ENCODE peak calls at places on chromosome 15, in seven cellular contexts. B is NAMALWA; O is stimulated activated CD8-positive, alpha-beta memory T cell treated with anti-CD3 and anti-CD28 coated beads, Interleukin-7, amount 100 ng/mL, for 1 hour; D is endothelial cell; S is HS-27A; R is activated CD4-positive, alpha-beta T cell treated with anti-CD3 and anti-CD28 coated beads for 24 hours; Z is K562. H is an unnamed sample.
A peak's percentile ranks its signal among the peaks of the same experiment; 100 is the strongest.

GRCh38 chr15:55289011-55289572 is 521 bp downstream of the RAB27A start:
- DNase-seq in B (no peak), O (peak; percentile 6), D (peak; percentile 5), S (no peak), R (no peak), Z (peak; percentile 53), H (peak; percentile 46)

GRCh38 chr15:99618941-99619411 is 53.2 kb downstream of the MEF2A start:
- DNase-seq in B (no peak), O (no peak), D (no peak), S (no peak), R (no peak), Z (no peak), H (no peak)

GRCh38 chr15:74345051-74345450 is 22.4 kb downstream of the CYP11A1 start:
- DNase-seq in B (no peak), O (no peak), D (no peak), S (no peak), R (no peak), Z (no peak), H (no peak)

GRCh38 chr15:76073554-76073953 is 13.8 kb downstream of the TMEM266 start:
- DNase-seq in B (no peak), O (no peak), D (no peak), S (no peak), R (no peak), Z (no peak), H (no peak)

GRCh38 chr15:66196565-66196964 is 57.0 kb downstream of the MEGF11 start:
- DNase-seq in B (no peak), O (no peak), D (no peak), S (no peak), R (no peak), Z (no peak), H (no peak)

GRCh38 chr15:98760112-98760826 is 111.9 kb downstream of the IGF1R start:
- DNase-seq in B (no peak), O (no peak), D (no peak), S (no peak), R (no peak), Z (no peak), H (no peak)

GRCh38 chr15:42063122-42063848 is 31.1 kb downstream of the PLA2G4D start:
- DNase-seq in B (no peak), O (no peak), D (no peak), S (no peak), R (no peak), Z (no peak), H (no peak)

GRCh38 chr15:70806992-70807712 is 43.8 kb upstream of the UACA start:
- DNase-seq in B (no peak), O (no peak), D (no peak), S (no peak), R (no peak), Z (no peak), H (no peak)

GRCh38 chr15:40894689-40895308 is 549 bp downstream of the VPS18 start:
- DNase-seq in B (peak; percentile 90), O (no peak), D (peak; percentile 67), S (peak; percentile 58), R (peak; percentile 24), Z (peak; percentile 83), H (peak; percentile 68)

GRCh38 chr15:86916671-86917450 is 837.2 kb downstream of the AGBL1 start:
- DNase-seq in B (no peak), O (no peak), D (no peak), S (no peak), R (no peak), Z (no peak), H (no peak)

GRCh38 chr15:63256433-63256884 is 20.9 kb upstream of the APH1B start:
- DNase-seq in B (no peak), O (no peak), D (no peak), S (peak; percentile 89), R (no peak), Z (no peak), H (no peak)

GRCh38 chr15:58669108-58669507 is 80.4 kb downstream of the ADAM10 start:
- DNase-seq in B (no peak), O (no peak), D (no peak), S (no peak), R (no peak), Z (peak; percentile 35), H (no peak)

GRCh38 chr15:81336568-81336967 is 12.6 kb upstream of the STARD5 start:
- DNase-seq in B (peak; percentile 58), O (no peak), D (no peak), S (no peak), R (no peak), Z (peak; percentile 35), H (peak; percentile 41)

GRCh38 chr15:75776075-75776443 is 63.4 kb upstream of the CSPG4 start:
- DNase-seq in B (no peak), O (no peak), D (no peak), S (peak; percentile 59), R (no peak), Z (peak; percentile 21), H (no peak)

GRCh38 chr15:54131410-54131809 is 153.2 kb downstream of the UNC13C start:
- DNase-seq in B (no peak), O (no peak), D (no peak), S (no peak), R (no peak), Z (no peak), H (no peak)

GRCh38 chr15:43702701-43703433 is 9.2 kb downstream of the CKMT1A start:
- DNase-seq in B (no peak), O (no peak), D (no peak), S (no peak), R (no peak), Z (no peak), H (no peak)

GRCh38 chr15:74243431-74243830 is 7.3 kb downstream of the CCDC33 start:
- DNase-seq in B (no peak), O (no peak), D (no peak), S (no peak), R (no peak), Z (no peak), H (no peak)

GRCh38 chr15:79168922-79169322 is 78.3 kb upstream of the RASGRF1 start:
- DNase-seq in B (no peak), O (no peak), D (peak; percentile 15), S (peak; percentile 64), R (no peak), Z (peak; percentile 25), H (no peak)

GRCh38 chr15:61755461-61755860 is 304.8 kb downstream of the VPS13C start:
- DNase-seq in B (no peak), O (no peak), D (no peak), S (no peak), R (no peak), Z (no peak), H (no peak)